ENCODE peak calls at places on chromosomes 2 and 18, in five cellular contexts. W, O, Y, H and T are unnamed samples.
A peak's percentile ranks its signal among the peaks of the same experiment; 100 is the strongest.

GRCh38 chr2:196322963-196323810 is 151.8 kb upstream of the STK17B start:
- DNase-seq in W (no peak), O (no peak), Y (no peak), H (no peak), T (peak; percentile 70)

GRCh38 chr2:45156605-45157004 is 147.4 kb upstream of the SIX2 start:
- DNase-seq in W (no peak), O (no peak), Y (no peak), H (no peak), T (no peak)

GRCh38 chr18:50573679-50574078 is 13.8 kb downstream of the MAPK4 start:
- DNase-seq in W (no peak), O (no peak), Y (no peak), H (no peak), T (no peak)

GRCh38 chr2:161983010-161983651 is 90.9 kb downstream of the DPP4 start:
- DNase-seq in W (no peak), O (no peak), Y (no peak), H (no peak), T (peak; percentile 28)

GRCh38 chr2:6535572-6535971 is 330.1 kb downstream of the CMPK2 start:
- DNase-seq in W (no peak), O (no peak), Y (peak; percentile 5), H (no peak), T (no peak)

GRCh38 chr2:168120730-168121129 is 126.7 kb downstream of the STK39 start:
- DNase-seq in W (no peak), O (no peak), Y (no peak), H (no peak), T (peak; percentile 29)

GRCh38 chr2:191892391-191892790 is 45.5 kb upstream of the CAVIN2 start:
- DNase-seq in W (no peak), O (no peak), Y (no peak), H (no peak), T (peak; percentile 86)

GRCh38 chr2:48435909-48436308 is 94.0 kb upstream of the STON1 start:
- DNase-seq in W (no peak), O (no peak), Y (no peak), H (no peak), T (peak; percentile 21)

GRCh38 chr2:12970861-12971260 is 254.1 kb downstream of the TRIB2 start:
- DNase-seq in W (no peak), O (no peak), Y (no peak), H (no peak), T (peak; percentile 58)

GRCh38 chr2:135819211-135819610 is 17.8 kb downstream of the LCT start:
- DNase-seq in W (peak; percentile 53), O (peak; percentile 41), Y (peak; percentile 29), H (peak; percentile 18), T (peak; percentile 50)

GRCh38 chr2:8543065-8543411 is 138.8 kb upstream of the ID2 start:
- DNase-seq in W (no peak), O (no peak), Y (no peak), H (no peak), T (no peak)

GRCh38 chr18:24024425-24024824 is 9.9 kb downstream of the TTC39C start:
- DNase-seq in W (no peak), O (no peak), Y (no peak), H (no peak), T (no peak)

GRCh38 chr2:240422683-240423329 is 12.7 kb upstream of the GPC1 start:
- DNase-seq in W (no peak), O (no peak), Y (no peak), H (no peak), T (no peak)

GRCh38 chr18:49028801-49029506 is 78.2 kb upstream of the SMAD7 start:
- DNase-seq in W (no peak), O (no peak), Y (no peak), H (no peak), T (no peak)

GRCh38 chr2:1563084-1563857 is 150.0 kb downstream of the TPO start:
- DNase-seq in W (no peak), O (no peak), Y (no peak), H (no peak), T (no peak)

GRCh38 chr2:142254057-142254456 is 123.2 kb upstream of the LRP1B start:
- DNase-seq in W (no peak), O (no peak), Y (no peak), H (no peak), T (no peak)

GRCh38 chr2:25375989-25376545 is 34.3 kb upstream of the DNMT3A start:
- DNase-seq in W (no peak), O (no peak), Y (no peak), H (no peak), T (no peak)

GRCh38 chr2:204468689-204469429 is 76.4 kb upstream of the PARD3B start:
- DNase-seq in W (no peak), O (no peak), Y (no peak), H (no peak), T (peak; percentile 86)

GRCh38 chr2:194271283-194271961 is 1385.6 kb upstream of the SLC39A10 start:
- DNase-seq in W (no peak), O (no peak), Y (no peak), H (no peak), T (no peak)

GRCh38 chr2:58122540-58122939 is 75.9 kb downstream of the VRK2 start:
- DNase-seq in W (no peak), O (peak; percentile 47), Y (no peak), H (no peak), T (no peak)

GRCh38 chr2:58122040-58122439 is 75.4 kb downstream of the VRK2 start:
- DNase-seq in W (no peak), O (peak; percentile 21), Y (no peak), H (no peak), T (no peak)

GRCh38 chr2:58131191-58132011 is 84.8 kb downstream of the VRK2 start:
- DNase-seq in W (no peak), O (no peak), Y (peak; percentile 15), H (no peak), T (peak; percentile 63)

GRCh38 chr2:58130238-58130637 is 83.6 kb downstream of the VRK2 start:
- DNase-seq in W (no peak), O (no peak), Y (no peak), H (no peak), T (no peak)

DNA sequence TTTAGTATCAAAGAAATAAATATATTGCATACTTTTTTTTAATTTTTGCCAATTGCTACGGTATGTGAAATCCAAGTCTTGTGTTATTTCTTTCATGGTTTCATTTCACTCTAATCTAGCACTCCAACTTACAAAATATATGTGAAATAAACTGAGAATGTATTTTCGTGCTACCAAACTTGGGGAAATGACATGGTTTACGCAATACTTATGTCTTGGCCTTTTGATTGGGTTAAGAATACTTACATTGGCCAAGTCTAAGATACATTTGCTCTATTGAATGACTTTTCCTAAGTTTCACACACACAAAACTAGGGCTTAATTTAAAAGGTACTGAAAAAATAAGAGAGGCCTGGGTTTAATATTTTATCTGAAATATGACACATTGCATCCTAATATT is 80.5 kb downstream of the VRK2 start:
- DNase-seq in W (no peak), O (no peak), Y (no peak), H (no peak), T (no peak)
- TF ChIP-seq BHLHE40 in W (no peak), O (no peak), Y (no peak), H (no peak), T (no peak)

DNA sequence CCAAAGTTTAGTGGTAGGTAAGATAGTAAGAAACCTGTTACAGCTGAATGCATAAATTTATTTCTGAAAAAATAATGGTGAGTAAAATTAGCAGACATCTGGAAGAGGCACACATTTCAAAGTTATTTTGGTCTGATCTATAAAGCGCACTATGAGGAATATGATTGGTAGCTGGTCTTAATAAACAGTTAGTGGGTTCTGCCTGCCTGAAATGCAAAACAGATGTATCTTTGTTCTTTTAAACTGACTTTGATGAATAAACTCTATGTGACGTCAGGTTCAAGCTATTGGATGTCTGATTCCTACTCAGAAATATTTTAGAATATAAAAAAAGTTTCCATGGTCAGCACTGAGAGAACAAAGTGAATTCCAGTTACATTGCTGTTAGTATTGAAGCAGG is 136.5 kb downstream of the TPGS2 start:
- DNase-seq in W (peak; percentile 1), O (no peak), Y (no peak), H (no peak), T (peak; percentile 93)
- TF ChIP-seq BHLHE40 in W (no peak), O (no peak), Y (no peak), H (no peak), T (no peak)

DNA sequence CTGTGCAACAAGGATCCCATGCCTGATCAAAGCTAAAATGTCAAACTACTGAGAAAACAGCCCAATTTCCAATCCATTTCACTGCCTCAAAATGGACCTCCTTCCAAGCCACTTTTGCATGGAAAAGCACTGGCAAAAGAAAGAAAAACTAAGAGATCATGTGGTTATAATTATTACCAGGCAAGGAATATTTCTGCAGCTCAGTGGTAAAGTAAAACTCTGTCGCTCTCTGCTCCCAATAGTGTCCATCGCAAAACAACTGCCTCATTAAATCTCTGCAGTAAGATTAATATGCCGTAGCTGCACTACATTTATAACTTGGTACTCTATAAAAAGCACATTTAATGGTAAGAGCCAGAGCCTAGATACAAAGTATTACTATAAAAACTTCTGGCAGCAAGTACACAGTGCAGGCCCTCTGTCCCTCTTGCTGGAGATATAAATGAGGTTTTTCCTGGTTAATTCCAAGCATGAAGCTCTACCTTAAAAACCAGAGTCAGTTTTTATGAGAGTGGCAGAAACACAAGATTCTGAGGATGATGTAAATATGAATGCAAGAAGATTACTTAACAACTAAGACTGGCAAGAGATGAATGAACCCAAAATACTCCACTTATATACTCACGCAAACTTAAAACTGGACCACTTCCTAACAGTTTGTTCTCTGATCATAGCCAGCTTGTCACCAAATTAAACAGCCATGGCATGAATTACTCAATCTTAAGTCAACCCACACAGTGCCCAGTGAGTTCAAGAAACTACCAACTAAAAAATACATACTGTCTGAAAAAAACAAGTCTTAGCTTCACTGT is 25.5 kb downstream of the ZNF521 start:
- DNase-seq in W (no peak), O (no peak), Y (no peak), H (no peak), T (peak; percentile 6)
- TF ChIP-seq BHLHE40 in W (no peak), O (no peak), Y (no peak), H (no peak), T (no peak)

GRCh38 chr2:122239440-122239839 is 484.0 kb downstream of the TSN start:
- DNase-seq in W (no peak), O (no peak), Y (no peak), H (no peak), T (no peak)

GRCh38 chr2:122237506-122237905 is 482.1 kb downstream of the TSN start:
- DNase-seq in W (no peak), O (no peak), Y (no peak), H (no peak), T (no peak)

GRCh38 chr2:122238006-122238559 is 482.6 kb downstream of the TSN start:
- DNase-seq in W (no peak), O (no peak), Y (no peak), H (no peak), T (no peak)

GRCh38 chr2:122233372-122233771 is 477.9 kb downstream of the TSN start:
- DNase-seq in W (no peak), O (no peak), Y (no peak), H (no peak), T (no peak)

DNA sequence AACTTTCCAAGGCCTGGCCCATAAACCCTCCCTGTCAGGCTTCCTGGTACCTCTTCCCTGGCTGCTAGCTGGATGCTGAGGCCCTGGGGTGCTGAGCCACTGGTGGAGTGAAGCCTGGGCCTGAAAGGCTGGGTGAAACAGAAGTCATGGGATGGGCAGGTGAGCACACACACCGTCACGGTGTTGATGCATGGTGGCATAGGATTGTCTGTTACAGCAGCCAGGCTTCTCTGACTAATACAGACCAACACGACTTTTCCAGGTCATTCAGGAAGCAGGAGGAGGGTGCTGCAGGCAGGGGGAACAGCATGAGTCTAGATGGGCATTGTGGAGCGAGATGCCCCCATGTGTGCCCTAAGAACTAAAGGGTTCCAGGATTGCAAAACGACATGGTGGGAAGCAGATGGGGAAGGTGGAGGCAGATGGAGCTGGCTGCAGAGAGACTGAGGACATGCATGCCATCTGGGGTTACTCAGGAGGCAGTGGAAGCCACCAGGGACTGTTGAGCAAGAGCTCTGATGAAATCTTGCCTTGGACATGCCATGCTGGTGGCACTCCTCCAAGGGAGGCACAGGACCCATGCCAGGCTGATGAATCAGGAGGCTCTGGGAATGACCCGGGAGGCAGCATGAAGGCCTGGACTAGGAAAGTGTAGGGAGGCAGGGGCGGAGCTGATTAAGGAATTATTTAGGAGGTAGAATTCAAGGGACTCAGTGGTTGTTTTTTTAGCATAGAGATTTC is 480.9 kb downstream of the TSN start:
- DNase-seq in W (no peak), O (no peak), Y (no peak), H (peak; percentile 54), T (no peak)
- TF ChIP-seq BHLHE40 in W (no peak), O (no peak), Y (no peak), H (no peak), T (no peak)